ENCODE peak calls at places on chromosomes 6 and 20, in four cellular contexts. S, Q, K and U are unnamed samples.

GRCh38 chr6:165536911-165537310 is 126.1 kb downstream of the PDE10A start:
- DNase-seq in Q (no peak), S (no peak), K (no peak), U (no peak)

GRCh38 chr6:13278184-13278583 is 50.2 kb downstream of the TBC1D7 start:
- DNase-seq in K (no peak), Q (no peak), S (peak; percentile 53), U (no peak)

GRCh38 chr6:96923871-96924493 is 546 bp upstream of the KLHL32 start:
- DNase-seq in S (peak; percentile 52), Q (no peak), K (no peak), U (no peak)

GRCh38 chr6:134451529-134451928 is 133.6 kb upstream of the SGK1 start:
- DNase-seq in K (no peak), Q (no peak), S (no peak), U (no peak)

GRCh38 chr6:165659945-165660862 is 2.8 kb downstream of the PDE10A start:
- DNase-seq in K (no peak), S (no peak), Q (no peak), U (no peak)

GRCh38 chr6:78615430-78615904 is 251.9 kb upstream of the IRAK1BP1 start:
- DNase-seq in K (no peak), Q (no peak), S (no peak), U (no peak)

GRCh38 chr20:2839732-2840137 is 720 bp downstream of the PCED1A start:
- DNase-seq in K (no peak), Q (no peak), S (no peak), U (peak; percentile 71)

GRCh38 chr20:61959301-61959700 is 106.4 kb downstream of the TAF4 start:
- DNase-seq in K (no peak), Q (no peak), S (no peak), U (no peak)